ENCODE peak calls at places on chromosome 22, in nine cellular contexts. V, Y, Z, K, L, N, W, G and F are unnamed samples.

GRCh38 chr22:25777411-25777810 is 35.4 kb downstream of the MYO18B start:
- DNase-seq in V (no peak), Y (no peak), Z (no peak), K (no peak), L (no peak), N (no peak), W (no peak), G (no peak), F (no peak)

GRCh38 chr22:36253523-36254490 is 874 bp downstream of the APOL1 start:
- DNase-seq in V (no peak), Y (no peak), Z (no peak), K (no peak), L (no peak), N (no peak), W (peak; percentile 55), G (no peak), F (no peak)

GRCh38 chr22:38098410-38099249 is 11.9 kb downstream of the BAIAP2L2 start:
- DNase-seq in V (no peak), Y (no peak), Z (no peak), K (no peak), L (peak; percentile 16), N (no peak), W (peak; percentile 72), G (peak; percentile 32), F (no peak)

GRCh38 chr22:38963872-38964271 is 6.5 kb downstream of the APOBEC3A start:
- DNase-seq in V (no peak), Y (no peak), Z (no peak), K (no peak), L (no peak), N (peak; percentile 48), W (no peak), G (peak; percentile 95), F (no peak)

GRCh38 chr22:26066534-26066933 is 102.7 kb upstream of the SEZ6L start:
- DNase-seq in V (no peak), Y (no peak), Z (no peak), K (no peak), L (no peak), N (no peak), W (no peak), G (no peak), F (no peak)

GRCh38 chr22:48959496-48959895 is 868.2 kb downstream of the BRD1 start:
- DNase-seq in V (peak; percentile 4), Y (no peak), Z (no peak), K (no peak), L (no peak), N (peak; percentile 32), W (no peak), G (peak; percentile 23), F (no peak)

GRCh38 chr22:40021401-40022000 is 26.7 kb downstream of the FAM83F start:
- DNase-seq in V (no peak), Y (no peak), Z (no peak), K (no peak), L (no peak), N (peak; percentile 72), W (no peak), G (peak; percentile 40), F (no peak)

GRCh38 chr22:39904864-39905263 is 4.0 kb downstream of the GRAP2 start:
- DNase-seq in V (no peak), Y (no peak), Z (no peak), K (no peak), L (no peak), N (no peak), W (no peak), G (no peak), F (no peak)

DNA sequence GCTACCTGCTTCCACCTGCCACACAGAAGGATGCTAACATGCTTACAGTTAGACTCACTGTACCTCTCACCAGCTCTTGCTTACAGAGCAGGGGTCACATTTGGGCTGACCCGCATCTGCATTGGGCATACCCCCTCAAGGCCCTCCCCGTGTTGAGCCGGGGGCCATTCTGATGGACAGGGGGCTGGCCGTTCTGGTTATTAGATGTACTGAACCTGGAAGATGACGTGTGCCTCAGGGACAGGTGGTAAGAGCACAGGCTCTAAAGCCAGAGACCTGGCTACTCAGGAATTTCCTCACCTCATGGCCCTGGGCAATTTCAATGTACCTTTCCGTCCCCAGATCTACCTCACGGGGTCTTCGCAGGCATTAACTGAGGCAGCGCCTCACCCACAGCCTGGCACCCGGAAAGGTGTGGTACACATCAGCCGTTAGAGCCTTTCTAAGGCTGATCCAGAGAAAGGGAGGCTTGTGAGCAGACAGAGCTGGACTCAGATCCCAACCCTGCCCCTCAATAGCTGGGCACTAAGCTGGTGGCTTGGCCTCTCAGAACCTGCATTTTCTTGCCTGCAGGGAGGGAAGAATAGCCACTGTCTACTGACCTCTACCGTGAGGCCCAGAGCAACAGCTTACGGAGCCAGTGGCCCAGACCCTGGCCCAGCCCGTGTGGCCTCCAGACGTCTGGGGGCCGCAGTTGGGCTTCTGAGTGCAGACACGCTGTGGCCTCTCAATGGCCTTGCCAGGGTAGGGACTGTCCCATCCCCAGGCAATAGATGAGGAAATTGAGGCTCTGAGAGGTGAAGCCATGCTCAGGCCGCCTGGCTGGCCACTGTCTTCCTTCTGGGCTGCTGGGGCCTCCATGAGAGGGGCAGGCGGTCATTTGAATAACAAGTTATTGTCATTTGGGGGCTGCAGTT is 100.6 kb downstream of the MORC2 start:
- DNase-seq in V (no peak), Y (no peak), Z (no peak), K (no peak), L (no peak), N (no peak), W (no peak), G (no peak), F (no peak)
- TF ChIP-seq CTCF in V (no peak), Y (no peak), Z (no peak), K (no peak), L (no peak), N (no peak), W (no peak), G (no peak), F (no peak)

GRCh38 chr22:21947040-21948014 is 5.3 kb downstream of the PPM1F start:
- DNase-seq in V (no peak), Y (no peak), Z (no peak), K (no peak), L (peak; percentile 55), N (no peak), W (peak; percentile 68), G (no peak), F (peak; percentile 41)
- TF ChIP-seq CTCF in V (no peak), Y (peak; percentile 59), Z (no peak), K (peak; percentile 9), L (peak; percentile 76), N (peak; percentile 75), W (peak; percentile 68), G (peak; percentile 8), F (peak; percentile 54)

GRCh38 chr22:41762980-41763779 is 37.3 kb upstream of the CCDC134 start:
- DNase-seq in V (no peak), Y (no peak), Z (no peak), K (no peak), L (peak; percentile 9), N (no peak), W (peak; percentile 37), G (no peak), F (no peak)
- TF ChIP-seq CTCF in V (no peak), Y (peak; percentile 33), Z (no peak), K (no peak), L (peak; percentile 73), N (peak; percentile 65), W (peak; percentile 55), G (no peak), F (peak; percentile 68)

GRCh38 chr22:17366830-17367229 is 2.4 kb upstream of the CECR2 start:
- DNase-seq in V (no peak), Y (no peak), Z (no peak), K (no peak), L (no peak), N (no peak), W (peak; percentile 68), G (no peak), F (no peak)
- TF ChIP-seq CTCF in V (no peak), Y (no peak), Z (no peak), K (no peak), L (peak; percentile 32), N (peak; percentile 30), W (peak; percentile 65), G (no peak), F (no peak)

GRCh38 chr22:46797355-46797754 is 34.9 kb downstream of the TBC1D22A start:
- DNase-seq in V (no peak), Y (no peak), Z (peak; percentile 14), K (no peak), L (peak; percentile 39), N (no peak), W (peak; percentile 43), G (peak; percentile 45), F (no peak)
- TF ChIP-seq CTCF in V (no peak), Y (peak; percentile 34), Z (no peak), K (no peak), L (peak; percentile 68), N (peak; percentile 63), W (peak; percentile 32), G (no peak), F (peak; percentile 32)

DNA sequence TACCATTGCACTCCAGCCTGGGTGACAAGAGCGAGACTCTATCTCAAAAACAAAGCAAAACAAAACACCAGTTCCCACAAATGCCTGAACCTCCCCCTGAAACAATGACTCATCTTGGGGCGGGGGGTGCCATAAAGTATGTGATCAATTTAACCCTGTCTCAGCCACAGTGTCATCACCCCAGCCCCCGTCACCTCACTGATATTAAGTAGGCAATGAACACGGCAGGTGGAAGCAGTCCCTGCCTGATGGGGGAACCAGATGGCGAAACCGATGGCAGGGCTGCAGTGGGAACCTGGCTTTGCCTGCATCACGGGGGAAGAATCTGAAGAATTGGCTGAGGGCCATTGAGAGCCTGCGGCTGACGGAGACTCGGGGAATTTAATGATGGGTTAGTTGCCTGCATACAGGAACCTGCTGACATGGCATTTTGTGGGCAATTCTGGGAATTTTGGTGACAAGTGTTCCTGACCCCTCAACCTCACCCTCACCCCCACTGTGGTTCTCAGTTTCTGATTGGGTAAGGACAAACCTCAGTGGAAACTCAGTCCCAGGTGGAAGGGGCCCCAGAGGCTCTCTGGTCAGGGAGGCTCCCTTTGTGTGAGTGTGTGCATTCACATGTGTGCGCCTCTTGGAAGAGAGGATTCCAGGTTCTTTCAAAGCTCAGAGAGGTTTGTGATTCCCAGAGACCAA is 39.1 kb upstream of the SHISAL1 start:
- DNase-seq in V (no peak), Y (peak; percentile 50), Z (no peak), K (no peak), L (peak; percentile 88), N (no peak), W (peak; percentile 91), G (no peak), F (peak; percentile 93)
- TF ChIP-seq CTCF in V (no peak), Y (no peak), Z (no peak), K (no peak), L (no peak), N (peak; percentile 36), W (no peak), G (no peak), F (no peak)